ENCODE peak calls at places on chromosomes 13 and 19, in nine cellular contexts. One of them, this sample, is unnamed.

GRCh38 chr19:42427313-42427712 is at the start of gene LIPE:
- DNase-seq in neural crest cell: no peak
- DNase-seq in fibroblast of mammary gland: peak
- DNase-seq in neural progenitor cell: no peak
- DNase-seq in left ventricle myocardium superior: no peak
- DNase-seq in kidney tubule cell: no peak
- DNase-seq in mesothelial cell of epicardium: no peak
- DNase-seq in activated gamma-delta T cell treated with Interleukin-2 at 50 U/mL for 16 hours: no peak
- DNase-seq in NCI-H2081: no peak
- DNase-seq in this sample: no peak

GRCh38 chr13:110818747-110819146 is 96.1 kb downstream of the ANKRD10 start:
- DNase-seq in neural crest cell: no peak
- DNase-seq in neural progenitor cell: no peak
- DNase-seq in fibroblast of mammary gland: no peak
- DNase-seq in mesothelial cell of epicardium: no peak
- DNase-seq in kidney tubule cell: no peak
- DNase-seq in activated gamma-delta T cell treated with Interleukin-2 at 50 U/mL for 16 hours: no peak
- DNase-seq in left ventricle myocardium superior: no peak
- DNase-seq in NCI-H2081: no peak
- DNase-seq in this sample: no peak

GRCh38 chr13:102917019-102917418 is 71.2 kb downstream of the ERCC5 start:
- DNase-seq in neural crest cell: no peak
- DNase-seq in activated gamma-delta T cell treated with Interleukin-2 at 50 U/mL for 16 hours: no peak
- DNase-seq in NCI-H2081: no peak
- DNase-seq in kidney tubule cell: no peak
- DNase-seq in neural progenitor cell: no peak
- DNase-seq in fibroblast of mammary gland: no peak
- DNase-seq in mesothelial cell of epicardium: no peak
- DNase-seq in left ventricle myocardium superior: no peak
- DNase-seq in this sample: no peak

GRCh38 chr19:2243274-2244121 is 5.6 kb upstream of the AMH start:
- DNase-seq in neural crest cell: no peak
- DNase-seq in fibroblast of mammary gland: no peak
- DNase-seq in left ventricle myocardium superior: no peak
- DNase-seq in NCI-H2081: no peak
- DNase-seq in kidney tubule cell: no peak
- DNase-seq in neural progenitor cell: no peak
- DNase-seq in mesothelial cell of epicardium: no peak
- DNase-seq in activated gamma-delta T cell treated with Interleukin-2 at 50 U/mL for 16 hours: no peak
- DNase-seq in this sample: no peak

GRCh38 chr19:463483-464130 is 2.8 kb upstream of the SHC2 start:
- DNase-seq in fibroblast of mammary gland: no peak
- DNase-seq in NCI-H2081: no peak
- DNase-seq in neural crest cell: no peak
- DNase-seq in mesothelial cell of epicardium: no peak
- DNase-seq in neural progenitor cell: no peak
- DNase-seq in activated gamma-delta T cell treated with Interleukin-2 at 50 U/mL for 16 hours: no peak
- DNase-seq in left ventricle myocardium superior: no peak
- DNase-seq in kidney tubule cell: no peak
- DNase-seq in this sample: no peak

GRCh38 chr13:66207610-66208009 is 1022.5 kb downstream of the PCDH9 start:
- DNase-seq in neural crest cell: no peak
- DNase-seq in left ventricle myocardium superior: no peak
- DNase-seq in activated gamma-delta T cell treated with Interleukin-2 at 50 U/mL for 16 hours: no peak
- DNase-seq in neural progenitor cell: no peak
- DNase-seq in kidney tubule cell: no peak
- DNase-seq in NCI-H2081: no peak
- DNase-seq in mesothelial cell of epicardium: no peak
- DNase-seq in fibroblast of mammary gland: no peak
- DNase-seq in this sample: no peak

GRCh38 chr13:41563501-41564001 is 106.2 kb downstream of the RGCC start:
- DNase-seq in mesothelial cell of epicardium: no peak
- DNase-seq in kidney tubule cell: no peak
- DNase-seq in NCI-H2081: no peak
- DNase-seq in neural crest cell: no peak
- DNase-seq in fibroblast of mammary gland: peak
- DNase-seq in left ventricle myocardium superior: no peak
- DNase-seq in neural progenitor cell: no peak
- DNase-seq in activated gamma-delta T cell treated with Interleukin-2 at 50 U/mL for 16 hours: no peak
- DNase-seq in this sample: peak

GRCh38 chr19:42076375-42076944 is 494 bp downstream of the ZNF574 start:
- DNase-seq in mesothelial cell of epicardium: no peak
- DNase-seq in fibroblast of mammary gland: no peak
- DNase-seq in NCI-H2081: no peak
- DNase-seq in left ventricle myocardium superior: no peak
- DNase-seq in activated gamma-delta T cell treated with Interleukin-2 at 50 U/mL for 16 hours: peak
- DNase-seq in neural progenitor cell: no peak
- DNase-seq in neural crest cell: no peak
- DNase-seq in kidney tubule cell: no peak
- DNase-seq in this sample: no peak

GRCh38 chr13:42239644-42240043 is 32.3 kb upstream of the AKAP11 start:
- DNase-seq in NCI-H2081: no peak
- DNase-seq in neural progenitor cell: no peak
- DNase-seq in fibroblast of mammary gland: peak
- DNase-seq in kidney tubule cell: peak
- DNase-seq in neural crest cell: no peak
- DNase-seq in left ventricle myocardium superior: no peak
- DNase-seq in mesothelial cell of epicardium: no peak
- DNase-seq in activated gamma-delta T cell treated with Interleukin-2 at 50 U/mL for 16 hours: no peak
- DNase-seq in this sample: no peak

GRCh38 chr19:33390908-33391630 is 17.6 kb downstream of the CEBPG start:
- DNase-seq in neural progenitor cell: no peak
- DNase-seq in fibroblast of mammary gland: no peak
- DNase-seq in NCI-H2081: no peak
- DNase-seq in left ventricle myocardium superior: peak
- DNase-seq in mesothelial cell of epicardium: no peak
- DNase-seq in activated gamma-delta T cell treated with Interleukin-2 at 50 U/mL for 16 hours: no peak
- DNase-seq in neural crest cell: no peak
- DNase-seq in kidney tubule cell: no peak
- DNase-seq in this sample: no peak

GRCh38 chr19:10389863-10390262 is 9.5 kb upstream of the TYK2 start:
- DNase-seq in fibroblast of mammary gland: no peak
- DNase-seq in left ventricle myocardium superior: no peak
- DNase-seq in mesothelial cell of epicardium: no peak
- DNase-seq in kidney tubule cell: no peak
- DNase-seq in neural crest cell: no peak
- DNase-seq in NCI-H2081: no peak
- DNase-seq in neural progenitor cell: peak
- DNase-seq in activated gamma-delta T cell treated with Interleukin-2 at 50 U/mL for 16 hours: no peak
- DNase-seq in this sample: no peak

GRCh38 chr19:38452430-38453366 is 19.2 kb downstream of the RYR1 start:
- DNase-seq in neural progenitor cell: peak
- DNase-seq in left ventricle myocardium superior: no peak
- DNase-seq in neural crest cell: no peak
- DNase-seq in mesothelial cell of epicardium: no peak
- DNase-seq in kidney tubule cell: no peak
- DNase-seq in NCI-H2081: peak
- DNase-seq in fibroblast of mammary gland: no peak
- DNase-seq in activated gamma-delta T cell treated with Interleukin-2 at 50 U/mL for 16 hours: no peak
- DNase-seq in this sample: no peak

GRCh38 chr13:110885966-110886365 is 28.9 kb downstream of the ANKRD10 start:
- DNase-seq in mesothelial cell of epicardium: no peak
- DNase-seq in activated gamma-delta T cell treated with Interleukin-2 at 50 U/mL for 16 hours: no peak
- DNase-seq in left ventricle myocardium superior: no peak
- DNase-seq in neural crest cell: no peak
- DNase-seq in NCI-H2081: no peak
- DNase-seq in kidney tubule cell: no peak
- DNase-seq in fibroblast of mammary gland: no peak
- DNase-seq in neural progenitor cell: peak
- DNase-seq in this sample: no peak

GRCh38 chr13:50203256-50204083 is 188.2 kb downstream of the KCNRG start:
- DNase-seq in neural crest cell: no peak
- DNase-seq in kidney tubule cell: no peak
- DNase-seq in NCI-H2081: no peak
- DNase-seq in mesothelial cell of epicardium: no peak
- DNase-seq in neural progenitor cell: no peak
- DNase-seq in left ventricle myocardium superior: no peak
- DNase-seq in fibroblast of mammary gland: no peak
- DNase-seq in activated gamma-delta T cell treated with Interleukin-2 at 50 U/mL for 16 hours: no peak
- DNase-seq in this sample: no peak

GRCh38 chr19:11921852-11922495 is 2.9 kb upstream of the ZNF700 start:
- DNase-seq in activated gamma-delta T cell treated with Interleukin-2 at 50 U/mL for 16 hours: no peak
- DNase-seq in left ventricle myocardium superior: no peak
- DNase-seq in kidney tubule cell: no peak
- DNase-seq in neural crest cell: no peak
- DNase-seq in mesothelial cell of epicardium: no peak
- DNase-seq in fibroblast of mammary gland: no peak
- DNase-seq in NCI-H2081: no peak
- DNase-seq in neural progenitor cell: no peak
- DNase-seq in this sample: no peak

GRCh38 chr19:58091251-58091995 is 6.6 kb downstream of the ZSCAN18 start:
- DNase-seq in kidney tubule cell: no peak
- DNase-seq in left ventricle myocardium superior: no peak
- DNase-seq in NCI-H2081: no peak
- DNase-seq in activated gamma-delta T cell treated with Interleukin-2 at 50 U/mL for 16 hours: no peak
- DNase-seq in neural progenitor cell: no peak
- DNase-seq in neural crest cell: no peak
- DNase-seq in mesothelial cell of epicardium: no peak
- DNase-seq in fibroblast of mammary gland: no peak
- DNase-seq in this sample: no peak

GRCh38 chr13:110445183-110445582 is 116.3 kb downstream of the RAB20 start:
- DNase-seq in mesothelial cell of epicardium: no peak
- DNase-seq in neural progenitor cell: no peak
- DNase-seq in kidney tubule cell: no peak
- DNase-seq in neural crest cell: no peak
- DNase-seq in activated gamma-delta T cell treated with Interleukin-2 at 50 U/mL for 16 hours: no peak
- DNase-seq in NCI-H2081: no peak
- DNase-seq in fibroblast of mammary gland: peak
- DNase-seq in left ventricle myocardium superior: no peak
- DNase-seq in this sample: peak

GRCh38 chr19:40542197-40542859 is 34.3 kb upstream of the SHKBP1 start:
- DNase-seq in neural crest cell: no peak
- DNase-seq in left ventricle myocardium superior: peak
- DNase-seq in NCI-H2081: no peak
- DNase-seq in mesothelial cell of epicardium: no peak
- DNase-seq in fibroblast of mammary gland: peak
- DNase-seq in activated gamma-delta T cell treated with Interleukin-2 at 50 U/mL for 16 hours: no peak
- DNase-seq in kidney tubule cell: no peak
- DNase-seq in neural progenitor cell: no peak
- DNase-seq in this sample: peak

GRCh38 chr19:7868671-7869452 is 5.3 kb downstream of the PRR36 start:
- DNase-seq in kidney tubule cell: peak
- DNase-seq in activated gamma-delta T cell treated with Interleukin-2 at 50 U/mL for 16 hours: peak
- DNase-seq in mesothelial cell of epicardium: peak
- DNase-seq in neural crest cell: peak
- DNase-seq in left ventricle myocardium superior: peak
- DNase-seq in fibroblast of mammary gland: peak
- DNase-seq in NCI-H2081: no peak
- DNase-seq in neural progenitor cell: peak
- DNase-seq in this sample: peak

GRCh38 chr19:36215276-36216171 is 618 bp downstream of the ZNF146 start:
- DNase-seq in left ventricle myocardium superior: no peak
- DNase-seq in fibroblast of mammary gland: peak
- DNase-seq in neural progenitor cell: peak
- DNase-seq in NCI-H2081: no peak
- DNase-seq in neural crest cell: peak
- DNase-seq in kidney tubule cell: peak
- DNase-seq in activated gamma-delta T cell treated with Interleukin-2 at 50 U/mL for 16 hours: no peak
- DNase-seq in mesothelial cell of epicardium: no peak
- DNase-seq in this sample: peak

GRCh38 chr19:42658148-42658547 is 63.4 kb upstream of the CEACAM8 start:
- DNase-seq in NCI-H2081: no peak
- DNase-seq in kidney tubule cell: peak
- DNase-seq in neural crest cell: no peak
- DNase-seq in left ventricle myocardium superior: no peak
- DNase-seq in activated gamma-delta T cell treated with Interleukin-2 at 50 U/mL for 16 hours: no peak
- DNase-seq in mesothelial cell of epicardium: no peak
- DNase-seq in neural progenitor cell: no peak
- DNase-seq in fibroblast of mammary gland: peak
- DNase-seq in this sample: peak

GRCh38 chr13:29439601-29440381 is 155.7 kb downstream of the SLC7A1 start:
- DNase-seq in activated gamma-delta T cell treated with Interleukin-2 at 50 U/mL for 16 hours: no peak
- DNase-seq in left ventricle myocardium superior: no peak
- DNase-seq in fibroblast of mammary gland: peak
- DNase-seq in kidney tubule cell: no peak
- DNase-seq in NCI-H2081: no peak
- DNase-seq in mesothelial cell of epicardium: no peak
- DNase-seq in neural crest cell: no peak
- DNase-seq in neural progenitor cell: no peak
- DNase-seq in this sample: peak

GRCh38 chr13:44967656-44968451 is 21.4 kb downstream of the NUFIP1 start:
- DNase-seq in left ventricle myocardium superior: no peak
- DNase-seq in NCI-H2081: no peak
- DNase-seq in neural progenitor cell: no peak
- DNase-seq in neural crest cell: no peak
- DNase-seq in fibroblast of mammary gland: peak
- DNase-seq in kidney tubule cell: no peak
- DNase-seq in activated gamma-delta T cell treated with Interleukin-2 at 50 U/mL for 16 hours: no peak
- DNase-seq in mesothelial cell of epicardium: no peak
- DNase-seq in this sample: peak

GRCh38 chr13:82717249-82717648 is 1165.0 kb downstream of the SLITRK1 start:
- DNase-seq in kidney tubule cell: peak
- DNase-seq in activated gamma-delta T cell treated with Interleukin-2 at 50 U/mL for 16 hours: no peak
- DNase-seq in mesothelial cell of epicardium: no peak
- DNase-seq in left ventricle myocardium superior: no peak
- DNase-seq in NCI-H2081: no peak
- DNase-seq in neural progenitor cell: no peak
- DNase-seq in fibroblast of mammary gland: peak
- DNase-seq in neural crest cell: no peak
- DNase-seq in this sample: peak

GRCh38 chr13:49527123-49527522 is 31.4 kb downstream of the PHF11 start:
- DNase-seq in mesothelial cell of epicardium: no peak
- DNase-seq in kidney tubule cell: no peak
- DNase-seq in neural crest cell: no peak
- DNase-seq in activated gamma-delta T cell treated with Interleukin-2 at 50 U/mL for 16 hours: no peak
- DNase-seq in fibroblast of mammary gland: no peak
- DNase-seq in neural progenitor cell: no peak
- DNase-seq in left ventricle myocardium superior: peak
- DNase-seq in NCI-H2081: no peak
- DNase-seq in this sample: no peak

GRCh38 chr13:37406031-37406430 is 192.5 kb downstream of the POSTN start:
- DNase-seq in NCI-H2081: no peak
- DNase-seq in fibroblast of mammary gland: no peak
- DNase-seq in activated gamma-delta T cell treated with Interleukin-2 at 50 U/mL for 16 hours: no peak
- DNase-seq in neural progenitor cell: no peak
- DNase-seq in mesothelial cell of epicardium: no peak
- DNase-seq in left ventricle myocardium superior: no peak
- DNase-seq in kidney tubule cell: peak
- DNase-seq in neural crest cell: no peak
- DNase-seq in this sample: peak

GRCh38 chr13:34817246-34817645 is 124.8 kb upstream of the NBEA start:
- DNase-seq in neural crest cell: no peak
- DNase-seq in mesothelial cell of epicardium: no peak
- DNase-seq in NCI-H2081: no peak
- DNase-seq in kidney tubule cell: peak
- DNase-seq in neural progenitor cell: no peak
- DNase-seq in fibroblast of mammary gland: no peak
- DNase-seq in left ventricle myocardium superior: no peak
- DNase-seq in activated gamma-delta T cell treated with Interleukin-2 at 50 U/mL for 16 hours: no peak
- DNase-seq in this sample: no peak

GRCh38 chr13:72970956-72971355 is 87.8 kb upstream of the KLF5 start:
- DNase-seq in fibroblast of mammary gland: peak
- DNase-seq in kidney tubule cell: no peak
- DNase-seq in mesothelial cell of epicardium: no peak
- DNase-seq in neural progenitor cell: no peak
- DNase-seq in left ventricle myocardium superior: no peak
- DNase-seq in NCI-H2081: no peak
- DNase-seq in neural crest cell: no peak
- DNase-seq in activated gamma-delta T cell treated with Interleukin-2 at 50 U/mL for 16 hours: no peak
- DNase-seq in this sample: peak

GRCh38 chr19:14390548-14390947 is 9.3 kb downstream of the ADGRE5 start:
- DNase-seq in activated gamma-delta T cell treated with Interleukin-2 at 50 U/mL for 16 hours: no peak
- DNase-seq in neural progenitor cell: no peak
- DNase-seq in left ventricle myocardium superior: no peak
- DNase-seq in fibroblast of mammary gland: no peak
- DNase-seq in neural crest cell: no peak
- DNase-seq in NCI-H2081: no peak
- DNase-seq in mesothelial cell of epicardium: no peak
- DNase-seq in kidney tubule cell: no peak
- DNase-seq in this sample: no peak

GRCh38 chr19:17322854-17323253 is 11.8 kb downstream of the ANO8 start:
- DNase-seq in fibroblast of mammary gland: no peak
- DNase-seq in activated gamma-delta T cell treated with Interleukin-2 at 50 U/mL for 16 hours: no peak
- DNase-seq in mesothelial cell of epicardium: no peak
- DNase-seq in kidney tubule cell: no peak
- DNase-seq in neural crest cell: no peak
- DNase-seq in neural progenitor cell: no peak
- DNase-seq in left ventricle myocardium superior: no peak
- DNase-seq in NCI-H2081: no peak
- DNase-seq in this sample: no peak

GRCh38 chr19:13985771-13986347 is 20.3 kb downstream of the RFX1 start:
- DNase-seq in activated gamma-delta T cell treated with Interleukin-2 at 50 U/mL for 16 hours: no peak
- DNase-seq in kidney tubule cell: peak
- DNase-seq in NCI-H2081: no peak
- DNase-seq in left ventricle myocardium superior: no peak
- DNase-seq in fibroblast of mammary gland: no peak
- DNase-seq in neural progenitor cell: no peak
- DNase-seq in mesothelial cell of epicardium: no peak
- DNase-seq in neural crest cell: no peak
- DNase-seq in this sample: no peak